ENCODE peak calls at places on chromosomes 12 and 14, in five cellular contexts. Q is tibial artery, R is AG10803, J is HepG2, E is tibial nerve. Z is an unnamed sample.

GRCh38 chr12:15164997-15165659 is 56.1 kb downstream of the RERG start:
- DNase-seq in E (no peak), J (no peak), Q (peak; percentile 82), R (no peak), Z (no peak)

GRCh38 chr12:102675672-102676071 is 195.3 kb upstream of the IGF1 start:
- DNase-seq in J (no peak), E (no peak), R (peak; percentile 59), Q (no peak), Z (no peak)

GRCh38 chr12:71702590-71702989 is 16.7 kb downstream of the TMEM19 start:
- DNase-seq in R (no peak), Q (no peak), J (no peak), E (no peak), Z (no peak)

GRCh38 chr14:58129208-58129607 is 22.8 kb downstream of the ARMH4 start:
- DNase-seq in R (no peak), E (no peak), Q (no peak), J (no peak), Z (no peak)

GRCh38 chr12:53380797-53381738 is 1.1 kb downstream of the SP1 start:
- DNase-seq in R (peak; percentile 55), Q (peak; percentile 39), J (no peak), E (no peak), Z (no peak)

GRCh38 chr14:34059925-34060746 is 109.3 kb upstream of the EGLN3 start:
- DNase-seq in Q (peak; percentile 89), J (peak; percentile 56), R (peak; percentile 61), E (peak; percentile 40), Z (no peak)

GRCh38 chr12:50107416-50108268 is 3.8 kb downstream of the GPD1 start:
- DNase-seq in J (no peak), Q (no peak), R (no peak), E (no peak), Z (no peak)

GRCh38 chr14:68691031-68691864 is 101.6 kb downstream of the ZFP36L1 start:
- DNase-seq in E (no peak), J (no peak), R (no peak), Q (peak; percentile 54), Z (no peak)

GRCh38 chr12:121005346-121005815 is 10.9 kb downstream of the C12orf43 start:
- DNase-seq in R (peak; percentile 39), J (peak; percentile 59), Q (no peak), E (no peak), Z (no peak)

GRCh38 chr12:57840701-57841100 is 5.8 kb downstream of the CTDSP2 start:
- DNase-seq in E (peak; percentile 49), J (peak; percentile 73), R (no peak), Q (no peak), Z (no peak)

GRCh38 chr14:69073925-69074324 is 79.0 kb downstream of the DCAF5 start:
- DNase-seq in J (no peak), R (no peak), E (no peak), Q (no peak), Z (no peak)

GRCh38 chr14:44833376-44833775 is 128.4 kb downstream of the KLHL28 start:
- DNase-seq in J (no peak), E (no peak), Q (no peak), R (peak; percentile 27), Z (no peak)

GRCh38 chr12:47776471-47777143 is 3.6 kb downstream of the SLC48A1 start:
- DNase-seq in J (no peak), E (no peak), Q (no peak), R (peak; percentile 79), Z (no peak)

GRCh38 chr12:58888131-58888783 is 32.0 kb downstream of the LRIG3 start:
- DNase-seq in Q (peak; percentile 72), J (no peak), R (peak; percentile 90), E (no peak), Z (peak; percentile 97)

GRCh38 chr12:67358686-67359374 is 89.7 kb downstream of the CAND1 start:
- DNase-seq in E (no peak), Q (no peak), R (peak; percentile 99), J (no peak), Z (peak; percentile 25)

GRCh38 chr12:30930238-30931010 is 3.9 kb downstream of the TSPAN11 start:
- DNase-seq in J (no peak), Q (no peak), E (no peak), R (no peak), Z (no peak)

GRCh38 chr14:101520621-101521305 is 40.5 kb upstream of the DIO3 start:
- DNase-seq in Q (peak; percentile 83), R (peak; percentile 28), J (no peak), E (peak; percentile 72), Z (no peak)

GRCh38 chr12:14238224-14238792 is 127.2 kb upstream of the ATF7IP start:
- DNase-seq in E (no peak), R (peak; percentile 44), Q (no peak), J (no peak), Z (no peak)

GRCh38 chr14:59997496-59997895 is 77.6 kb downstream of the LRRC9 start:
- DNase-seq in R (peak; percentile 2), J (no peak), E (peak; percentile 8), Q (no peak), Z (peak; percentile 62)

GRCh38 chr12:81800298-81801148 is 41.4 kb upstream of the PPFIA2 start:
- DNase-seq in J (no peak), E (peak; percentile 12), Q (peak; percentile 67), R (no peak), Z (no peak)

GRCh38 chr14:53183611-53184010 is 30.5 kb upstream of the DDHD1 start:
- DNase-seq in J (no peak), R (peak; percentile 60), E (no peak), Q (no peak), Z (no peak)

GRCh38 chr14:88005978-88006851 is 1.3 kb downstream of the GPR65 start:
- DNase-seq in R (peak; percentile 15), J (no peak), E (no peak), Q (no peak), Z (no peak)

GRCh38 chr12:64582111-64582510 is 28.2 kb upstream of the RASSF3 start:
- DNase-seq in Q (no peak), R (no peak), J (no peak), E (no peak), Z (no peak)

GRCh38 chr12:98594050-98594853 is 766 bp downstream of the SLC25A3 start:
- DNase-seq in Q (peak; percentile 73), E (peak; percentile 43), J (no peak), R (peak; percentile 38), Z (no peak)

GRCh38 chr12:77064891-77065360 is 443 bp downstream of the E2F7 start:
- DNase-seq in E (no peak), R (no peak), Q (peak; percentile 64), J (no peak), Z (no peak)

GRCh38 chr12:77049767-77050353 is 15.5 kb downstream of the E2F7 start:
- DNase-seq in J (peak; percentile 69), E (peak; percentile 44), Q (no peak), R (peak; percentile 72), Z (no peak)

GRCh38 chr12:53740130-53740491 is 11.7 kb downstream of the CISTR start:
- DNase-seq in R (no peak), J (no peak), E (no peak), Q (peak; percentile 11), Z (no peak)

GRCh38 chr14:65421201-65421981 is 8.9 kb downstream of the FUT8 start:
- DNase-seq in J (no peak), E (no peak), Q (no peak), R (peak; percentile 89), Z (no peak)

GRCh38 chr12:59149995-59150642 is 229.8 kb upstream of the LRIG3 start:
- DNase-seq in R (peak; percentile 86), Q (no peak), J (peak; percentile 77), E (peak; percentile 44), Z (no peak)

GRCh38 chr14:30893819-30894218 is 19.5 kb downstream of the COCH start:
- DNase-seq in J (no peak), Q (no peak), R (no peak), E (no peak), Z (no peak)

DNA sequence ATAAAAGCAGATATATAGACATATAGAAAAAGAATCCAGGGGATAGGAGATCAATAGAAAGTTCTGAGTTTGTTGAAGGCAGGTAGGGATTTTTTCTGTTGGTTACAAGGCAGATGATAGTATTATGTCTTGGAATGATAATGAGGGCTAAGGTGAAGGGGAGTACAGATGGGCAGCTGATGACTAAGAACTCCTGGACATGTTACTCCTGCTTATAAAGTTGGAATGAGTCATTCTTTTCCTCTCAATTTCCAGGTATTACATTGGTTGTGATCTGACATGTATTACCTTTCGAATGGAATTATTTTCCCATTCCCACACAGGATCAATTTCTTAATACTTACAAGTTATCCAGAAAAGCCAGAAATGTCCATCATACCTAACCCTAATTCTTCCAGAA is 545.2 kb upstream of the MGAT4C start:
- DNase-seq in J (no peak), Q (no peak), R (no peak), E (no peak), Z (no peak)
- TF ChIP-seq CTCF in J (no peak), Q (no peak), R (no peak), E (no peak), Z (no peak)

GRCh38 chr14:102795060-102795925 is 18.0 kb downstream of the TRAF3 start:
- DNase-seq in E (peak; percentile 72), J (peak; percentile 82), R (peak; percentile 81), Q (peak; percentile 73), Z (peak; percentile 90)

GRCh38 chr14:102798926-102799325 is 21.7 kb downstream of the TRAF3 start:
- DNase-seq in R (no peak), J (no peak), Q (no peak), E (no peak), Z (no peak)

GRCh38 chr14:102793531-102794328 is 16.5 kb downstream of the TRAF3 start:
- DNase-seq in E (no peak), Q (no peak), J (no peak), R (no peak), Z (no peak)

GRCh38 chr14:102799684-102800562 is 22.7 kb downstream of the TRAF3 start:
- DNase-seq in J (no peak), E (no peak), R (peak; percentile 99), Q (no peak), Z (no peak)

DNA sequence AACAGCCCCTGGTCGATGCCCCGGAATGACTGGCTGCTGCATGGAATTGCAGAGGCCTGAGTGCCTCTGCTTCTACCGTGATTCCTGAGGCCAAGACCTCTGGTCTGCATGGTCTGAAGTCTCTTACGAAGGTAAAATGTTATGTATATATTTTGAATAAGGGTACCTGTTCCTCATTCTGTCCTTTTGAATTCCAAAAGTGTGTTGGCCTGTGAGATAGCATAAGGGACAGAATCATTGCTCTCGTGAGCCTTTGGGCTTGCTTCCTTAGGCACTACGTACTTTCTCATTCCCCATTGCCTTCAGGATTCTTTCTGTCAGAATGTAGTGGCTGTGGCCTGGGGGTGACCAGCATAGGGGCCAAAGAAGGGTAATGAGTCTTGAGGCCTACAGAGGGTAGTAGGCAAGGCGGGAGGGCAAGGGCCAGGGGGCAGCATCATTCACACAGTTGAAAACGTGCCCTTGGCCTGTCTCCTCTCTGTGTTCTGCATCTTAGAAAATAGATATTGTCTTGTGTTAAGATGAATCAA is 19.5 kb downstream of the TRAF3 start:
- DNase-seq in E (no peak), Q (no peak), R (no peak), J (no peak), Z (no peak)
- TF ChIP-seq CTCF in E (no peak), Q (no peak), R (no peak), J (no peak), Z (no peak)

GRCh38 chr14:106277503-106277902 is 751.1 kb downstream of the TMEM121 start:
- DNase-seq in R (no peak), Q (no peak), E (no peak), J (peak; percentile 4), Z (no peak)
- TF ChIP-seq CTCF in R (no peak), Q (no peak), E (no peak), J (peak; percentile 60), Z (no peak)

DNA sequence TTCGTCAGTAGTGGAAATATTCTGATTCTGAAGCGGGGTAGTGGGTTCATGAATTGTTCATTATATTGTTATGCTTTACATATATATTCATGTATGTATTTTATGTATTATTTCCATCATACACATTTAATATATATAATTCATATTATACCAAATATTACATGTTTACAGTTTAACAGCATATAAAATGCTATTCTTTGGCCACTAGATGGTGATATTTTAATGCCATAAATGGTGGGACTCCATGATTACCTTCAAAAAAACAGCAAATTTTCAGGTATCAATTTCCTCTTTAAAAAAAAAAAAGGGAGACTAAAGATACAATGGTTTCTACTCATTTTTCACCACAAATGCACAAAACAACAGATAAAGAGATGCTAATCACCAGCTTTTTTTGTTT is 41.0 kb downstream of the BDKRB1 start:
- DNase-seq in E (no peak), Q (no peak), J (peak; percentile 12), R (peak; percentile 20), Z (no peak)
- TF ChIP-seq CTCF in E (no peak), Q (peak; percentile 39), J (peak; percentile 23), R (peak; percentile 59), Z (peak; percentile 52)

Z was measured in retinal pigment epithelial cell.